ENCODE peak calls at places on chromosome 9, in five cellular contexts. O is DMS153; U is naive thymus-derived CD8-positive, alpha-beta T cell; D is activated CD4-positive, alpha-beta T cell treated with anti-CD3 and anti-CD28 coated beads for 4 hours; Y is ELR. W is an unnamed sample.

GRCh38 chr9:94919376-94920098 is 193.0 kb downstream of the AOPEP start:
- DNase-seq in O (no peak), U (no peak), D (no peak), Y (peak), W (peak)

GRCh38 chr9:109118802-109119438 is 827 bp downstream of the TMEM245 start:
- DNase-seq in O (no peak), U (no peak), D (peak), Y (peak), W (no peak)

GRCh38 chr9:11328326-11328725 is 715.5 kb upstream of the PTPRD start:
- DNase-seq in O (no peak), U (no peak), D (no peak), Y (no peak), W (no peak)

GRCh38 chr9:98171176-98171925 is 21.1 kb downstream of the CORO2A start:
- DNase-seq in O (no peak), U (no peak), D (no peak), Y (no peak), W (no peak)

GRCh38 chr9:134922066-134922931 is 4.6 kb upstream of the FCN1 start:
- DNase-seq in O (no peak), U (peak), D (no peak), Y (no peak), W (no peak)

GRCh38 chr9:124503713-124504529 is 3.3 kb downstream of the NR5A1 start:
- DNase-seq in O (no peak), U (no peak), D (no peak), Y (no peak), W (no peak)

GRCh38 chr9:113719919-113720318 is 156.2 kb upstream of the ZNF618 start:
- DNase-seq in O (no peak), U (no peak), D (no peak), Y (no peak), W (no peak)

GRCh38 chr9:128635266-128636023 is 21.2 kb downstream of the DYNC2I2 start:
- DNase-seq in O (peak), U (no peak), D (no peak), Y (peak), W (peak)

GRCh38 chr9:35395076-35395675 is 94.7 kb upstream of the RUSC2 start:
- DNase-seq in O (no peak), U (no peak), D (no peak), Y (no peak), W (no peak)

GRCh38 chr9:129938291-129938979 is 103.2 kb downstream of the USP20 start:
- DNase-seq in O (no peak), U (no peak), D (no peak), Y (no peak), W (no peak)

GRCh38 chr9:8733096-8733954 is 933.7 kb upstream of the DMAC1 start:
- DNase-seq in O (peak), U (no peak), D (no peak), Y (no peak), W (no peak)

GRCh38 chr9:19629506-19629905 is 159.3 kb downstream of the SLC24A2 start:
- DNase-seq in O (no peak), U (no peak), D (no peak), Y (no peak), W (no peak)

GRCh38 chr9:133638711-133639110 is 2.5 kb downstream of the DBH start:
- DNase-seq in O (no peak), U (no peak), D (no peak), Y (no peak), W (no peak)

GRCh38 chr9:35603506-35603985 is 1.5 kb upstream of the TESK1 start:
- DNase-seq in O (no peak), U (no peak), D (no peak), Y (peak), W (no peak)

GRCh38 chr9:113501129-113501686 is 37.7 kb downstream of the RGS3 start:
- DNase-seq in O (no peak), U (no peak), D (no peak), Y (no peak), W (no peak)

GRCh38 chr9:127862075-127863011 is 7.9 kb upstream of the ENG start:
- DNase-seq in O (no peak), U (peak), D (peak), Y (no peak), W (no peak)

GRCh38 chr9:131645078-131645776 is 94.6 kb downstream of the RAPGEF1 start:
- DNase-seq in O (no peak), U (no peak), D (no peak), Y (no peak), W (peak)